ENCODE peak calls at places on chromosomes 7 and 10, in ten cellular contexts. K is astrocyte of the cerebellum; J is naive thymus-derived CD4-positive, alpha-beta T cell; U is effector memory CD8-positive, alpha-beta T cell; Z is NCI-H2107; N is NCI-H1105; R is cardiac fibroblast; D is GM03348; W is substantia nigra; P is HCT116. T is an unnamed sample.

GRCh38 chr10:124522903-124523260 is 61.3 kb downstream of the LHPP start:
- DNase-seq in K (no peak), J (no peak), U (no peak), Z (no peak), N (peak), R (no peak), D (no peak), W (no peak), P (no peak), T (peak)

GRCh38 chr10:122706467-122706866 is 6.8 kb upstream of the C10orf120 start:
- DNase-seq in K (no peak), J (no peak), U (no peak), Z (no peak), N (no peak), R (no peak), D (no peak), W (no peak), P (no peak), T (no peak)

GRCh38 chr7:114759347-114760062 is 162.4 kb upstream of the MDFIC start:
- DNase-seq in K (no peak), J (no peak), U (no peak), Z (no peak), N (no peak), R (peak), D (no peak), W (no peak), P (no peak), T (no peak)

GRCh38 chr10:6044651-6045599 is 17.2 kb downstream of the IL2RA start:
- DNase-seq in K (no peak), J (no peak), U (no peak), Z (no peak), N (no peak), R (no peak), D (no peak), W (no peak), P (no peak), T (no peak)

GRCh38 chr7:36811807-36812206 is 87.5 kb upstream of the AOAH start:
- DNase-seq in K (no peak), J (no peak), U (no peak), Z (no peak), N (no peak), R (no peak), D (no peak), W (no peak), P (no peak), T (no peak)

GRCh38 chr10:125799446-125799845 is 23.6 kb downstream of the UROS start:
- DNase-seq in K (no peak), J (no peak), U (no peak), Z (no peak), N (no peak), R (no peak), D (no peak), W (no peak), P (no peak), T (no peak)

GRCh38 chr7:104629393-104629792 is 301.0 kb downstream of the LHFPL3 start:
- DNase-seq in K (no peak), J (no peak), U (no peak), Z (no peak), N (no peak), R (no peak), D (no peak), W (no peak), P (no peak), T (no peak)

GRCh38 chr10:784759-785538 is 95.5 kb upstream of the DIP2C start:
- DNase-seq in K (peak), J (no peak), U (no peak), Z (no peak), N (peak), R (peak), D (peak), W (no peak), P (peak), T (peak)

GRCh38 chr10:98482096-98482495 is 35.4 kb upstream of the HPS1 start:
- DNase-seq in K (no peak), J (no peak), U (no peak), Z (no peak), N (no peak), R (no peak), D (no peak), W (no peak), P (no peak), T (no peak)

T was measured in hepatocyte.